ENCODE peak calls at places on chromosomes 5 and 9, in eight cellular contexts. One of them, this sample, is unnamed.

GRCh38 chr9:123218831-123219230 is 49.6 kb downstream of the STRBP start:
- DNase-seq in WERI-Rb-1: no peak
- DNase-seq in ovary: no peak
- DNase-seq in mucosa of descending colon: no peak
- DNase-seq in OCI-LY7: no peak
- DNase-seq in HFFc6: no peak
- DNase-seq in adrenal gland: no peak
- DNase-seq in GM06990: no peak
- DNase-seq in this sample: no peak

GRCh38 chr5:142720561-142721275 is 34.8 kb upstream of the FGF1 start:
- DNase-seq in HFFc6: no peak
- DNase-seq in OCI-LY7: no peak
- DNase-seq in GM06990: no peak
- DNase-seq in adrenal gland: no peak
- DNase-seq in ovary: no peak
- DNase-seq in mucosa of descending colon: peak; percentile 72
- DNase-seq in WERI-Rb-1: no peak
- DNase-seq in this sample: no peak

GRCh38 chr9:112810696-112811490 is 60.3 kb downstream of the SNX30 start:
- DNase-seq in adrenal gland: no peak
- DNase-seq in OCI-LY7: no peak
- DNase-seq in GM06990: no peak
- DNase-seq in WERI-Rb-1: no peak
- DNase-seq in mucosa of descending colon: no peak
- DNase-seq in HFFc6: no peak
- DNase-seq in ovary: no peak
- DNase-seq in this sample: no peak

GRCh38 chr9:130306826-130307666 is 41.5 kb downstream of the HMCN2 start:
- DNase-seq in WERI-Rb-1: no peak
- DNase-seq in adrenal gland: no peak
- DNase-seq in GM06990: no peak
- DNase-seq in ovary: no peak
- DNase-seq in mucosa of descending colon: no peak
- DNase-seq in HFFc6: no peak
- DNase-seq in OCI-LY7: no peak
- DNase-seq in this sample: no peak

GRCh38 chr5:76799588-76799987 is 19.2 kb upstream of the F2RL1 start:
- DNase-seq in adrenal gland: no peak
- DNase-seq in ovary: no peak
- DNase-seq in WERI-Rb-1: no peak
- DNase-seq in HFFc6: no peak
- DNase-seq in GM06990: no peak
- DNase-seq in OCI-LY7: no peak
- DNase-seq in mucosa of descending colon: no peak
- DNase-seq in this sample: no peak

GRCh38 chr5:143696920-143697319 is 115.0 kb upstream of the HMHB1 start:
- DNase-seq in WERI-Rb-1: no peak
- DNase-seq in HFFc6: no peak
- DNase-seq in GM06990: no peak
- DNase-seq in OCI-LY7: no peak
- DNase-seq in mucosa of descending colon: no peak
- DNase-seq in ovary: no peak
- DNase-seq in adrenal gland: no peak
- DNase-seq in this sample: no peak

GRCh38 chr5:111685969-111686368 is 71.0 kb downstream of the NREP start:
- DNase-seq in WERI-Rb-1: peak; percentile 40
- DNase-seq in adrenal gland: no peak
- DNase-seq in OCI-LY7: peak; percentile 65
- DNase-seq in GM06990: no peak
- DNase-seq in HFFc6: no peak
- DNase-seq in mucosa of descending colon: no peak
- DNase-seq in ovary: no peak
- DNase-seq in this sample: peak; percentile 38

GRCh38 chr9:16986441-16987387 is 116.2 kb upstream of the BNC2 start:
- DNase-seq in mucosa of descending colon: no peak
- DNase-seq in GM06990: no peak
- DNase-seq in WERI-Rb-1: no peak
- DNase-seq in ovary: no peak
- DNase-seq in OCI-LY7: no peak
- DNase-seq in adrenal gland: no peak
- DNase-seq in HFFc6: peak; percentile 70
- DNase-seq in this sample: no peak

GRCh38 chr9:76403352-76403751 is 9.1 kb upstream of the RFK start:
- DNase-seq in OCI-LY7: peak; percentile 68
- DNase-seq in adrenal gland: peak; percentile 41
- DNase-seq in WERI-Rb-1: no peak
- DNase-seq in ovary: no peak
- DNase-seq in HFFc6: peak; percentile 78
- DNase-seq in GM06990: peak; percentile 72
- DNase-seq in mucosa of descending colon: no peak
- DNase-seq in this sample: peak; percentile 76

GRCh38 chr9:14910178-14910805 is at the start of gene FREM1:
- DNase-seq in mucosa of descending colon: peak; percentile 48
- DNase-seq in HFFc6: no peak
- DNase-seq in ovary: peak; percentile 22
- DNase-seq in WERI-Rb-1: no peak
- DNase-seq in adrenal gland: peak; percentile 18
- DNase-seq in OCI-LY7: no peak
- DNase-seq in GM06990: no peak
- DNase-seq in this sample: no peak

GRCh38 chr5:54610197-54610898 is 92.8 kb downstream of the SNX18 start:
- DNase-seq in HFFc6: no peak
- DNase-seq in ovary: no peak
- DNase-seq in OCI-LY7: peak; percentile 63
- DNase-seq in mucosa of descending colon: no peak
- DNase-seq in GM06990: peak; percentile 54
- DNase-seq in WERI-Rb-1: no peak
- DNase-seq in adrenal gland: no peak
- DNase-seq in this sample: peak; percentile 72

GRCh38 chr9:15352301-15352700 is 45.3 kb upstream of the TTC39B start:
- DNase-seq in adrenal gland: no peak
- DNase-seq in HFFc6: no peak
- DNase-seq in GM06990: no peak
- DNase-seq in ovary: no peak
- DNase-seq in WERI-Rb-1: no peak
- DNase-seq in OCI-LY7: no peak
- DNase-seq in mucosa of descending colon: no peak
- DNase-seq in this sample: no peak

GRCh38 chr9:20980713-20981481 is 50.5 kb downstream of the HACD4 start:
- DNase-seq in GM06990: peak; percentile 32
- DNase-seq in adrenal gland: peak; percentile 53
- DNase-seq in WERI-Rb-1: no peak
- DNase-seq in mucosa of descending colon: no peak
- DNase-seq in HFFc6: peak; percentile 74
- DNase-seq in ovary: no peak
- DNase-seq in OCI-LY7: peak; percentile 45
- DNase-seq in this sample: peak; percentile 56

GRCh38 chr5:91074615-91075014 is 308.5 kb downstream of the ARRDC3 start:
- DNase-seq in mucosa of descending colon: no peak
- DNase-seq in GM06990: no peak
- DNase-seq in HFFc6: peak; percentile 84
- DNase-seq in ovary: no peak
- DNase-seq in OCI-LY7: no peak
- DNase-seq in WERI-Rb-1: no peak
- DNase-seq in adrenal gland: no peak
- DNase-seq in this sample: no peak

GRCh38 chr5:135319458-135319857 is 79.6 kb downstream of the MACROH2A1 start:
- DNase-seq in OCI-LY7: no peak
- DNase-seq in HFFc6: no peak
- DNase-seq in ovary: no peak
- DNase-seq in mucosa of descending colon: no peak
- DNase-seq in adrenal gland: no peak
- DNase-seq in WERI-Rb-1: no peak
- DNase-seq in GM06990: no peak
- DNase-seq in this sample: no peak

GRCh38 chr5:135318037-135318436 is 81.0 kb downstream of the MACROH2A1 start:
- DNase-seq in ovary: no peak
- DNase-seq in GM06990: no peak
- DNase-seq in HFFc6: no peak
- DNase-seq in OCI-LY7: no peak
- DNase-seq in mucosa of descending colon: no peak
- DNase-seq in adrenal gland: no peak
- DNase-seq in WERI-Rb-1: no peak
- DNase-seq in this sample: no peak

GRCh38 chr5:135320718-135321484 is 78.1 kb downstream of the MACROH2A1 start:
- DNase-seq in adrenal gland: no peak
- DNase-seq in GM06990: no peak
- DNase-seq in mucosa of descending colon: no peak
- DNase-seq in OCI-LY7: no peak
- DNase-seq in ovary: peak; percentile 2
- DNase-seq in WERI-Rb-1: no peak
- DNase-seq in HFFc6: no peak
- DNase-seq in this sample: no peak

GRCh38 chr5:135318924-135319323 is 80.1 kb downstream of the MACROH2A1 start:
- DNase-seq in GM06990: no peak
- DNase-seq in adrenal gland: no peak
- DNase-seq in HFFc6: no peak
- DNase-seq in ovary: no peak
- DNase-seq in mucosa of descending colon: no peak
- DNase-seq in WERI-Rb-1: no peak
- DNase-seq in OCI-LY7: no peak
- DNase-seq in this sample: no peak

DNA sequence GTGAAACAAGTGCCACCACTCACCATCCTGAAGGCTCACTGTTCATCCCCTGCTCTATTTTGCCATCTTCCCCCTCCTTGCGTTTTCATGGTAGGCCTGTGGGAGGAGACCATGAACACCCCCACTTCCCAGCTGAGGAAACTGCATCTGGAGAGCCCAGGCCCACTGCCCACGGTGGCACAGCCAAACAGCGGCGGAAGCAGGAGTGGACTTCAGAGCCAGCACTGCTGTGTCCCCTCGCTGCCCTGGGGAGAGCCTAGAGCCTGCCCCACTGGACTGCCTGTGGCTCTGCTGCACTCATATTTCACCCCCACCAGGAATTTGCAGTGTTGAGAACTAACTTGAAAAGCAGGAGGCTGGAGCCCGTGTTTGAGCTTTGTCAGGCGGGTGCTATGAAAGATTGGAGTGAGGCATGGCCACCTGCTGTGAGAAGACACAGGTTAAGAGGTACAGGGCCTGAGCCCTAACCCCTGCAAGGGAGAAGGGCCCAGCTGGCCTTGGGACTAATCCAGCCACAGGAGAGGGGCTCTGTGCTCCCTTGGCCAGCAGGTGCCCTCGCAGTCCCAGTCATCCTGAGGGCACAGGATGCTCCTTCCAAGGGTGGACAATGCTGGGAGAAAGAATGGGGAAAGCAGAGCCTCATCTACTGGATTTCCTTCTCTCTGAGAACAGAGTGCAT is 79.0 kb downstream of the MACROH2A1 start:
- DNase-seq in GM06990: no peak
- DNase-seq in HFFc6: no peak
- DNase-seq in adrenal gland: no peak
- DNase-seq in OCI-LY7: no peak
- DNase-seq in ovary: peak; percentile 6
- DNase-seq in WERI-Rb-1: peak; percentile 77
- DNase-seq in mucosa of descending colon: no peak
- DNase-seq in this sample: no peak
- TF ChIP-seq CTCF in GM06990: no peak
- TF ChIP-seq CTCF in HFFc6: peak; percentile 38
- TF ChIP-seq CTCF in adrenal gland: no peak
- TF ChIP-seq CTCF in OCI-LY7: no peak
- TF ChIP-seq CTCF in ovary: no peak
- TF ChIP-seq CTCF in WERI-Rb-1: peak; percentile 77
- TF ChIP-seq CTCF in mucosa of descending colon: no peak
- TF ChIP-seq CTCF in this sample: no peak

GRCh38 chr5:35264509-35264908 is 34.2 kb upstream of the PRLR start:
- DNase-seq in WERI-Rb-1: no peak
- DNase-seq in mucosa of descending colon: no peak
- DNase-seq in adrenal gland: no peak
- DNase-seq in GM06990: no peak
- DNase-seq in HFFc6: no peak
- DNase-seq in ovary: no peak
- DNase-seq in OCI-LY7: no peak
- DNase-seq in this sample: no peak
- TF ChIP-seq CTCF in WERI-Rb-1: no peak
- TF ChIP-seq CTCF in mucosa of descending colon: no peak
- TF ChIP-seq CTCF in adrenal gland: no peak
- TF ChIP-seq CTCF in GM06990: no peak
- TF ChIP-seq CTCF in HFFc6: no peak
- TF ChIP-seq CTCF in ovary: no peak
- TF ChIP-seq CTCF in OCI-LY7: no peak
- TF ChIP-seq CTCF in this sample: no peak

DNA sequence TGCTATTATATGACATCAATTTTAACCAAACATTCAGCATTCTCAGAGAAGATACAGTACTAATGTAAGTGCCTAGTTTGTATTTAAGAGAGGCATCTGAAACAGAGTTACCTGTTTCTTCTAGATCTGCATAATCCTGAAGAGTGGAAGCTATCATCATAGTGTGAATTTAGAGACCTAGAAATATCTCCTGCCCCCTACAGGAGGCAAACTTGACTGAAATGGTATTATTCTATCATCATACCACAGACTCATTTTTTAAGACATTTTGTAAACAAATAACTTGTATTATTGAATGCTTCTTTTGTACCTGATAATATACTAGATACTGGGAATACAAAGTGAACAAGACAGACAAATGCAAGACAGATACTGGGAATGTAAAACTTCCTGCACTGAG is 216.8 kb upstream of the RPS23 start:
- DNase-seq in adrenal gland: no peak
- DNase-seq in WERI-Rb-1: no peak
- DNase-seq in mucosa of descending colon: no peak
- DNase-seq in HFFc6: peak; percentile 5
- DNase-seq in ovary: no peak
- DNase-seq in OCI-LY7: no peak
- DNase-seq in GM06990: no peak
- DNase-seq in this sample: no peak
- TF ChIP-seq CTCF in adrenal gland: no peak
- TF ChIP-seq CTCF in WERI-Rb-1: no peak
- TF ChIP-seq CTCF in mucosa of descending colon: no peak
- TF ChIP-seq CTCF in HFFc6: peak; percentile 67
- TF ChIP-seq CTCF in ovary: no peak
- TF ChIP-seq CTCF in OCI-LY7: peak; percentile 57
- TF ChIP-seq CTCF in GM06990: peak; percentile 17
- TF ChIP-seq CTCF in this sample: peak; percentile 4

GRCh38 chr5:115169392-115170127 is at the start of gene TRIM36:
- DNase-seq in GM06990: peak; percentile 92
- DNase-seq in ovary: peak; percentile 81
- DNase-seq in HFFc6: peak; percentile 88
- DNase-seq in adrenal gland: peak; percentile 97
- DNase-seq in mucosa of descending colon: peak; percentile 99
- DNase-seq in OCI-LY7: peak; percentile 77
- DNase-seq in WERI-Rb-1: peak; percentile 97
- DNase-seq in this sample: peak; percentile 94
- TF ChIP-seq CTCF in GM06990: no peak
- TF ChIP-seq CTCF in ovary: no peak
- TF ChIP-seq CTCF in HFFc6: peak; percentile 19
- TF ChIP-seq CTCF in adrenal gland: no peak
- TF ChIP-seq CTCF in mucosa of descending colon: peak; percentile 21
- TF ChIP-seq CTCF in OCI-LY7: no peak
- TF ChIP-seq CTCF in WERI-Rb-1: peak; percentile 38
- TF ChIP-seq CTCF in this sample: peak; percentile 10